ENCODE peak calls at places on chromosomes 3 and 15, in five cellular contexts. R, D, M, W and L are unnamed samples.

GRCh38 chr15:60899322-60899966 is 329.7 kb downstream of the RORA start:
- DNase-seq in R (no peak), D (no peak), M (no peak), W (peak), L (no peak)

GRCh38 chr3:81375921-81376320 is 385.5 kb downstream of the GBE1 start:
- DNase-seq in R (no peak), D (no peak), M (no peak), W (no peak), L (no peak)

GRCh38 chr3:2172561-2173171 is 74.0 kb downstream of the CNTN4 start:
- DNase-seq in R (no peak), D (no peak), M (no peak), W (no peak), L (no peak)

GRCh38 chr15:62362608-62363007 is 197.5 kb upstream of the C2CD4B start:
- DNase-seq in R (no peak), D (no peak), M (no peak), W (no peak), L (no peak)

GRCh38 chr15:33789141-33789540 is 179.2 kb upstream of the CHRM5 start:
- DNase-seq in R (no peak), D (no peak), M (no peak), W (no peak), L (peak)

GRCh38 chr3:128395500-128396125 is 71.1 kb downstream of the DNAJB8 start:
- DNase-seq in R (no peak), D (no peak), M (no peak), W (no peak), L (no peak)

GRCh38 chr15:23422099-23422945 is 24.7 kb downstream of the GOLGA6L2 start:
- DNase-seq in R (no peak), D (no peak), M (no peak), W (no peak), L (no peak)

GRCh38 chr3:29718661-29719065 is 437.8 kb downstream of the RBMS3 start:
- DNase-seq in R (no peak), D (no peak), M (no peak), W (no peak), L (no peak)

GRCh38 chr15:85568261-85568808 is 187.9 kb downstream of the AKAP13 start:
- DNase-seq in R (no peak), D (no peak), M (no peak), W (no peak), L (no peak)